ENCODE peak calls at places on chromosomes 4 and X, in ten cellular contexts. One of them, this sample, is unnamed.

GRCh38 chrX:129523076-129524055 is at the start of gene SMARCA1:
- DNase-seq in NCI-H1417 treated with DMSO at 0.1 percent for 48 hours: no peak
- DNase-seq in H4: peak
- DNase-seq in Right ventricle myocardium superior: peak
- DNase-seq in central memory CD8-positive, alpha-beta T cell: no peak
- DNase-seq in GM12892: peak
- DNase-seq in occipital lobe: peak
- DNase-seq in astrocyte of the spinal cord: peak
- DNase-seq in mesothelial cell of epicardium: peak
- DNase-seq in stimulated activated naive CD4-positive, alpha-beta T cell: no peak
- DNase-seq in this sample: peak

GRCh38 chr4:88352062-88352461 is 26.6 kb upstream of the HERC6 start:
- DNase-seq in H4: peak
- DNase-seq in GM12892: no peak
- DNase-seq in stimulated activated naive CD4-positive, alpha-beta T cell: no peak
- DNase-seq in NCI-H1417 treated with DMSO at 0.1 percent for 48 hours: no peak
- DNase-seq in central memory CD8-positive, alpha-beta T cell: no peak
- DNase-seq in occipital lobe: no peak
- DNase-seq in mesothelial cell of epicardium: no peak
- DNase-seq in astrocyte of the spinal cord: peak
- DNase-seq in Right ventricle myocardium superior: no peak
- DNase-seq in this sample: no peak

GRCh38 chrX:7690842-7691241 is 152.1 kb upstream of the VCX start:
- DNase-seq in Right ventricle myocardium superior: no peak
- DNase-seq in astrocyte of the spinal cord: no peak
- DNase-seq in H4: no peak
- DNase-seq in GM12892: no peak
- DNase-seq in mesothelial cell of epicardium: no peak
- DNase-seq in stimulated activated naive CD4-positive, alpha-beta T cell: no peak
- DNase-seq in occipital lobe: no peak
- DNase-seq in central memory CD8-positive, alpha-beta T cell: no peak
- DNase-seq in NCI-H1417 treated with DMSO at 0.1 percent for 48 hours: no peak
- DNase-seq in this sample: no peak

GRCh38 chrX:139890991-139891700 is 41.7 kb downstream of the ATP11C start:
- DNase-seq in astrocyte of the spinal cord: peak
- DNase-seq in NCI-H1417 treated with DMSO at 0.1 percent for 48 hours: no peak
- DNase-seq in GM12892: no peak
- DNase-seq in stimulated activated naive CD4-positive, alpha-beta T cell: no peak
- DNase-seq in mesothelial cell of epicardium: no peak
- DNase-seq in occipital lobe: no peak
- DNase-seq in H4: peak
- DNase-seq in central memory CD8-positive, alpha-beta T cell: no peak
- DNase-seq in Right ventricle myocardium superior: no peak
- DNase-seq in this sample: no peak

GRCh38 chrX:72621619-72622485 is 49.2 kb upstream of the HDAC8 start:
- DNase-seq in H4: no peak
- DNase-seq in astrocyte of the spinal cord: peak
- DNase-seq in NCI-H1417 treated with DMSO at 0.1 percent for 48 hours: no peak
- DNase-seq in Right ventricle myocardium superior: no peak
- DNase-seq in stimulated activated naive CD4-positive, alpha-beta T cell: no peak
- DNase-seq in GM12892: no peak
- DNase-seq in mesothelial cell of epicardium: no peak
- DNase-seq in occipital lobe: no peak
- DNase-seq in central memory CD8-positive, alpha-beta T cell: no peak
- DNase-seq in this sample: no peak

GRCh38 chr4:139975830-139976272 is 178.1 kb downstream of the MAML3 start:
- DNase-seq in central memory CD8-positive, alpha-beta T cell: no peak
- DNase-seq in stimulated activated naive CD4-positive, alpha-beta T cell: no peak
- DNase-seq in mesothelial cell of epicardium: no peak
- DNase-seq in astrocyte of the spinal cord: peak
- DNase-seq in Right ventricle myocardium superior: no peak
- DNase-seq in GM12892: no peak
- DNase-seq in NCI-H1417 treated with DMSO at 0.1 percent for 48 hours: no peak
- DNase-seq in H4: peak
- DNase-seq in occipital lobe: no peak
- DNase-seq in this sample: no peak

GRCh38 chrX:153922932-153923857 is 2.9 kb downstream of the ARHGAP4 start:
- DNase-seq in stimulated activated naive CD4-positive, alpha-beta T cell: no peak
- DNase-seq in central memory CD8-positive, alpha-beta T cell: no peak
- DNase-seq in Right ventricle myocardium superior: peak
- DNase-seq in H4: peak
- DNase-seq in astrocyte of the spinal cord: peak
- DNase-seq in occipital lobe: peak
- DNase-seq in GM12892: no peak
- DNase-seq in mesothelial cell of epicardium: no peak
- DNase-seq in NCI-H1417 treated with DMSO at 0.1 percent for 48 hours: no peak
- DNase-seq in this sample: peak

GRCh38 chrX:72366178-72366577 is 60.5 kb upstream of the CITED1 start:
- DNase-seq in occipital lobe: no peak
- DNase-seq in H4: no peak
- DNase-seq in NCI-H1417 treated with DMSO at 0.1 percent for 48 hours: no peak
- DNase-seq in stimulated activated naive CD4-positive, alpha-beta T cell: no peak
- DNase-seq in astrocyte of the spinal cord: no peak
- DNase-seq in mesothelial cell of epicardium: no peak
- DNase-seq in central memory CD8-positive, alpha-beta T cell: no peak
- DNase-seq in GM12892: no peak
- DNase-seq in Right ventricle myocardium superior: no peak
- DNase-seq in this sample: no peak

GRCh38 chrX:9581771-9582396 is 117.0 kb downstream of the TBL1X start:
- DNase-seq in Right ventricle myocardium superior: no peak
- DNase-seq in GM12892: no peak
- DNase-seq in central memory CD8-positive, alpha-beta T cell: no peak
- DNase-seq in stimulated activated naive CD4-positive, alpha-beta T cell: no peak
- DNase-seq in astrocyte of the spinal cord: no peak
- DNase-seq in mesothelial cell of epicardium: no peak
- DNase-seq in H4: no peak
- DNase-seq in occipital lobe: no peak
- DNase-seq in NCI-H1417 treated with DMSO at 0.1 percent for 48 hours: no peak
- DNase-seq in this sample: no peak

GRCh38 chr4:128649575-128650205 is 159.8 kb upstream of the JADE1 start:
- DNase-seq in Right ventricle myocardium superior: no peak
- DNase-seq in GM12892: no peak
- DNase-seq in mesothelial cell of epicardium: no peak
- DNase-seq in stimulated activated naive CD4-positive, alpha-beta T cell: no peak
- DNase-seq in NCI-H1417 treated with DMSO at 0.1 percent for 48 hours: no peak
- DNase-seq in central memory CD8-positive, alpha-beta T cell: no peak
- DNase-seq in occipital lobe: no peak
- DNase-seq in astrocyte of the spinal cord: peak
- DNase-seq in H4: no peak
- DNase-seq in this sample: no peak

GRCh38 chr4:92618968-92619367 is 315.2 kb downstream of the GRID2 start:
- DNase-seq in occipital lobe: no peak
- DNase-seq in astrocyte of the spinal cord: peak
- DNase-seq in GM12892: no peak
- DNase-seq in Right ventricle myocardium superior: no peak
- DNase-seq in stimulated activated naive CD4-positive, alpha-beta T cell: no peak
- DNase-seq in mesothelial cell of epicardium: no peak
- DNase-seq in NCI-H1417 treated with DMSO at 0.1 percent for 48 hours: no peak
- DNase-seq in central memory CD8-positive, alpha-beta T cell: no peak
- DNase-seq in H4: peak
- DNase-seq in this sample: no peak

GRCh38 chr4:15868816-15869413 is 69.6 kb downstream of the FGFBP1 start:
- DNase-seq in occipital lobe: no peak
- DNase-seq in central memory CD8-positive, alpha-beta T cell: no peak
- DNase-seq in stimulated activated naive CD4-positive, alpha-beta T cell: no peak
- DNase-seq in NCI-H1417 treated with DMSO at 0.1 percent for 48 hours: no peak
- DNase-seq in astrocyte of the spinal cord: no peak
- DNase-seq in H4: no peak
- DNase-seq in Right ventricle myocardium superior: no peak
- DNase-seq in mesothelial cell of epicardium: no peak
- DNase-seq in GM12892: no peak
- DNase-seq in this sample: no peak

GRCh38 chr4:183589710-183590109 is 69.3 kb downstream of the RWDD4 start:
- DNase-seq in occipital lobe: no peak
- DNase-seq in astrocyte of the spinal cord: no peak
- DNase-seq in central memory CD8-positive, alpha-beta T cell: no peak
- DNase-seq in Right ventricle myocardium superior: no peak
- DNase-seq in H4: no peak
- DNase-seq in stimulated activated naive CD4-positive, alpha-beta T cell: no peak
- DNase-seq in mesothelial cell of epicardium: no peak
- DNase-seq in NCI-H1417 treated with DMSO at 0.1 percent for 48 hours: no peak
- DNase-seq in GM12892: no peak
- DNase-seq in this sample: no peak

GRCh38 chr4:66688674-66689073 is 856.6 kb downstream of the CENPC start:
- DNase-seq in central memory CD8-positive, alpha-beta T cell: no peak
- DNase-seq in astrocyte of the spinal cord: peak
- DNase-seq in GM12892: no peak
- DNase-seq in occipital lobe: no peak
- DNase-seq in NCI-H1417 treated with DMSO at 0.1 percent for 48 hours: no peak
- DNase-seq in stimulated activated naive CD4-positive, alpha-beta T cell: no peak
- DNase-seq in Right ventricle myocardium superior: no peak
- DNase-seq in H4: peak
- DNase-seq in mesothelial cell of epicardium: no peak
- DNase-seq in this sample: no peak

GRCh38 chrX:67893931-67894330 is 350.1 kb downstream of the AR start:
- DNase-seq in occipital lobe: no peak
- DNase-seq in astrocyte of the spinal cord: peak
- DNase-seq in NCI-H1417 treated with DMSO at 0.1 percent for 48 hours: no peak
- DNase-seq in central memory CD8-positive, alpha-beta T cell: no peak
- DNase-seq in mesothelial cell of epicardium: no peak
- DNase-seq in stimulated activated naive CD4-positive, alpha-beta T cell: no peak
- DNase-seq in Right ventricle myocardium superior: no peak
- DNase-seq in H4: no peak
- DNase-seq in GM12892: no peak
- DNase-seq in this sample: no peak

GRCh38 chr4:13992041-13992440 is 364.5 kb upstream of the BOD1L1 start:
- DNase-seq in occipital lobe: no peak
- DNase-seq in stimulated activated naive CD4-positive, alpha-beta T cell: no peak
- DNase-seq in mesothelial cell of epicardium: no peak
- DNase-seq in NCI-H1417 treated with DMSO at 0.1 percent for 48 hours: no peak
- DNase-seq in H4: no peak
- DNase-seq in central memory CD8-positive, alpha-beta T cell: no peak
- DNase-seq in Right ventricle myocardium superior: no peak
- DNase-seq in astrocyte of the spinal cord: no peak
- DNase-seq in GM12892: no peak
- DNase-seq in this sample: no peak

GRCh38 chr4:174352405-174352804 is 68.7 kb downstream of the CEP44 start:
- DNase-seq in occipital lobe: no peak
- DNase-seq in Right ventricle myocardium superior: no peak
- DNase-seq in mesothelial cell of epicardium: no peak
- DNase-seq in GM12892: no peak
- DNase-seq in astrocyte of the spinal cord: no peak
- DNase-seq in stimulated activated naive CD4-positive, alpha-beta T cell: no peak
- DNase-seq in H4: no peak
- DNase-seq in central memory CD8-positive, alpha-beta T cell: no peak
- DNase-seq in NCI-H1417 treated with DMSO at 0.1 percent for 48 hours: peak
- DNase-seq in this sample: no peak

GRCh38 chrX:119015407-119016242 is 41.2 kb downstream of the LONRF3 start:
- DNase-seq in NCI-H1417 treated with DMSO at 0.1 percent for 48 hours: no peak
- DNase-seq in astrocyte of the spinal cord: peak
- DNase-seq in stimulated activated naive CD4-positive, alpha-beta T cell: no peak
- DNase-seq in GM12892: no peak
- DNase-seq in mesothelial cell of epicardium: no peak
- DNase-seq in Right ventricle myocardium superior: peak
- DNase-seq in central memory CD8-positive, alpha-beta T cell: no peak
- DNase-seq in H4: peak
- DNase-seq in occipital lobe: no peak
- DNase-seq in this sample: peak

GRCh38 chrX:96835660-96836289 is 47.9 kb upstream of the RPA4 start:
- DNase-seq in mesothelial cell of epicardium: no peak
- DNase-seq in GM12892: no peak
- DNase-seq in central memory CD8-positive, alpha-beta T cell: no peak
- DNase-seq in stimulated activated naive CD4-positive, alpha-beta T cell: no peak
- DNase-seq in NCI-H1417 treated with DMSO at 0.1 percent for 48 hours: no peak
- DNase-seq in occipital lobe: no peak
- DNase-seq in astrocyte of the spinal cord: no peak
- DNase-seq in H4: no peak
- DNase-seq in Right ventricle myocardium superior: no peak
- DNase-seq in this sample: no peak

GRCh38 chr4:38177035-38177791 is 217.0 kb downstream of the PTTG2 start:
- DNase-seq in occipital lobe: no peak
- DNase-seq in central memory CD8-positive, alpha-beta T cell: peak
- DNase-seq in H4: peak
- DNase-seq in GM12892: no peak
- DNase-seq in NCI-H1417 treated with DMSO at 0.1 percent for 48 hours: no peak
- DNase-seq in mesothelial cell of epicardium: no peak
- DNase-seq in astrocyte of the spinal cord: peak
- DNase-seq in stimulated activated naive CD4-positive, alpha-beta T cell: no peak
- DNase-seq in Right ventricle myocardium superior: peak
- DNase-seq in this sample: no peak

GRCh38 chr4:69823481-69824186 is 36.3 kb downstream of the SULT1E1 start:
- DNase-seq in stimulated activated naive CD4-positive, alpha-beta T cell: peak
- DNase-seq in GM12892: no peak
- DNase-seq in astrocyte of the spinal cord: peak
- DNase-seq in occipital lobe: no peak
- DNase-seq in Right ventricle myocardium superior: no peak
- DNase-seq in NCI-H1417 treated with DMSO at 0.1 percent for 48 hours: no peak
- DNase-seq in H4: peak
- DNase-seq in central memory CD8-positive, alpha-beta T cell: no peak
- DNase-seq in mesothelial cell of epicardium: no peak
- DNase-seq in this sample: no peak

GRCh38 chr4:2304321-2304876 is 42.5 kb upstream of the MXD4 start:
- DNase-seq in central memory CD8-positive, alpha-beta T cell: peak
- DNase-seq in Right ventricle myocardium superior: no peak
- DNase-seq in mesothelial cell of epicardium: no peak
- DNase-seq in stimulated activated naive CD4-positive, alpha-beta T cell: no peak
- DNase-seq in NCI-H1417 treated with DMSO at 0.1 percent for 48 hours: no peak
- DNase-seq in occipital lobe: no peak
- DNase-seq in astrocyte of the spinal cord: no peak
- DNase-seq in GM12892: no peak
- DNase-seq in H4: no peak
- DNase-seq in this sample: no peak

GRCh38 chrX:119407681-119408080 is 8.5 kb downstream of the SLC25A43 start:
- DNase-seq in mesothelial cell of epicardium: no peak
- DNase-seq in stimulated activated naive CD4-positive, alpha-beta T cell: no peak
- DNase-seq in H4: no peak
- DNase-seq in Right ventricle myocardium superior: no peak
- DNase-seq in astrocyte of the spinal cord: no peak
- DNase-seq in GM12892: no peak
- DNase-seq in central memory CD8-positive, alpha-beta T cell: no peak
- DNase-seq in occipital lobe: no peak
- DNase-seq in NCI-H1417 treated with DMSO at 0.1 percent for 48 hours: no peak
- DNase-seq in this sample: no peak

GRCh38 chr4:40124690-40125089 is 68.0 kb downstream of the N4BP2 start:
- DNase-seq in H4: no peak
- DNase-seq in Right ventricle myocardium superior: no peak
- DNase-seq in occipital lobe: no peak
- DNase-seq in astrocyte of the spinal cord: no peak
- DNase-seq in mesothelial cell of epicardium: no peak
- DNase-seq in central memory CD8-positive, alpha-beta T cell: no peak
- DNase-seq in NCI-H1417 treated with DMSO at 0.1 percent for 48 hours: no peak
- DNase-seq in GM12892: no peak
- DNase-seq in stimulated activated naive CD4-positive, alpha-beta T cell: peak
- DNase-seq in this sample: no peak

GRCh38 chr4:152500798-152501434 is 35.0 kb downstream of the FBXW7 start:
- DNase-seq in NCI-H1417 treated with DMSO at 0.1 percent for 48 hours: peak
- DNase-seq in Right ventricle myocardium superior: no peak
- DNase-seq in central memory CD8-positive, alpha-beta T cell: no peak
- DNase-seq in mesothelial cell of epicardium: no peak
- DNase-seq in astrocyte of the spinal cord: peak
- DNase-seq in stimulated activated naive CD4-positive, alpha-beta T cell: no peak
- DNase-seq in GM12892: no peak
- DNase-seq in occipital lobe: peak
- DNase-seq in H4: peak
- DNase-seq in this sample: peak

GRCh38 chr4:128639586-128640270 is 169.8 kb upstream of the JADE1 start:
- DNase-seq in central memory CD8-positive, alpha-beta T cell: no peak
- DNase-seq in occipital lobe: no peak
- DNase-seq in H4: no peak
- DNase-seq in NCI-H1417 treated with DMSO at 0.1 percent for 48 hours: no peak
- DNase-seq in mesothelial cell of epicardium: no peak
- DNase-seq in Right ventricle myocardium superior: peak
- DNase-seq in stimulated activated naive CD4-positive, alpha-beta T cell: no peak
- DNase-seq in astrocyte of the spinal cord: no peak
- DNase-seq in GM12892: no peak
- DNase-seq in this sample: peak

GRCh38 chr4:44738615-44739014 is 12.3 kb upstream of the GNPDA2 start:
- DNase-seq in stimulated activated naive CD4-positive, alpha-beta T cell: no peak
- DNase-seq in NCI-H1417 treated with DMSO at 0.1 percent for 48 hours: no peak
- DNase-seq in astrocyte of the spinal cord: peak
- DNase-seq in central memory CD8-positive, alpha-beta T cell: no peak
- DNase-seq in GM12892: no peak
- DNase-seq in Right ventricle myocardium superior: no peak
- DNase-seq in mesothelial cell of epicardium: no peak
- DNase-seq in H4: peak
- DNase-seq in occipital lobe: no peak
- DNase-seq in this sample: no peak

GRCh38 chrX:150773117-150773516 is 79.9 kb downstream of the MTMR1 start:
- DNase-seq in mesothelial cell of epicardium: no peak
- DNase-seq in NCI-H1417 treated with DMSO at 0.1 percent for 48 hours: no peak
- DNase-seq in GM12892: no peak
- DNase-seq in stimulated activated naive CD4-positive, alpha-beta T cell: no peak
- DNase-seq in central memory CD8-positive, alpha-beta T cell: no peak
- DNase-seq in occipital lobe: no peak
- DNase-seq in Right ventricle myocardium superior: no peak
- DNase-seq in H4: no peak
- DNase-seq in astrocyte of the spinal cord: no peak
- DNase-seq in this sample: no peak

This sample was measured in heart right ventricle.